ENCODE peak calls at places on chromosomes 4 and X, in eight cellular contexts. S is AG09319, V is left colon, H is NCI-H524, T is COR-L47, C is erythroblast, I is prostate gland, N is SK-N-MC. E is an unnamed sample.

GRCh38 chrX:73562458-73562857 is 539 bp upstream of the CHIC1 start:
- DNase-seq in S (no peak), V (no peak), H (no peak), T (no peak), C (peak), I (no peak), N (no peak), E (no peak)

GRCh38 chr4:25474690-25475089 is 97.6 kb downstream of the ANAPC4 start:
- DNase-seq in S (no peak), V (no peak), H (no peak), T (no peak), C (no peak), I (no peak), N (no peak), E (no peak)

GRCh38 chr4:79551555-79551954 is 143.5 kb upstream of the GK2 start:
- DNase-seq in S (no peak), V (no peak), H (no peak), T (no peak), C (no peak), I (no peak), N (no peak), E (no peak)

GRCh38 chr4:153539058-153539826 is 73.1 kb downstream of the TMEM131L start:
- DNase-seq in S (no peak), V (no peak), H (no peak), T (no peak), C (no peak), I (no peak), N (no peak), E (peak)

GRCh38 chr4:15649914-15650545 is 5.1 kb downstream of the FBXL5 start:
- DNase-seq in S (no peak), V (peak), H (peak), T (peak), C (peak), I (peak), N (no peak), E (peak)

GRCh38 chr4:121714548-121714947 is 17.8 kb upstream of the ANXA5 start:
- DNase-seq in S (no peak), V (no peak), H (no peak), T (no peak), C (no peak), I (no peak), N (no peak), E (no peak)

GRCh38 chr4:1208970-1209704 is 36.8 kb upstream of the SPON2 start:
- DNase-seq in S (no peak), V (no peak), H (no peak), T (no peak), C (no peak), I (peak), N (no peak), E (peak)

GRCh38 chr4:167238226-167238625 is 3.9 kb upstream of the SPOCK3 start:
- DNase-seq in S (no peak), V (no peak), H (no peak), T (peak), C (no peak), I (no peak), N (no peak), E (no peak)

GRCh38 chr4:123468479-123469031 is 72.0 kb downstream of the SPRY1 start:
- DNase-seq in S (no peak), V (no peak), H (no peak), T (no peak), C (no peak), I (no peak), N (no peak), E (no peak)

GRCh38 chr4:56643596-56643995 is 37.5 kb downstream of the HOPX start:
- DNase-seq in S (no peak), V (no peak), H (no peak), T (no peak), C (no peak), I (no peak), N (no peak), E (no peak)

GRCh38 chr4:176191974-176192373 is 3.4 kb downstream of the SPATA4 start:
- DNase-seq in S (no peak), V (no peak), H (no peak), T (peak), C (no peak), I (no peak), N (no peak), E (no peak)

GRCh38 chrX:122091571-122091970 is 1044.2 kb downstream of the GLUD2 start:
- DNase-seq in S (no peak), V (no peak), H (no peak), T (no peak), C (no peak), I (no peak), N (no peak), E (no peak)